ENCODE peak calls at places on chromosomes 6 and 20, in ten cellular contexts. I, N, C, X, T, O, P, G, K and D are unnamed samples.

GRCh38 chr6:78397537-78397936 is 469.8 kb upstream of the IRAK1BP1 start:
- DNase-seq in T (no peak), K (no peak), C (peak), O (no peak), X (no peak), P (no peak), N (no peak), G (no peak), I (no peak), D (no peak)

GRCh38 chr6:6781172-6781876 is 192.8 kb downstream of the LY86 start:
- DNase-seq in T (peak), C (peak), I (peak), P (no peak), X (no peak), O (no peak), N (no peak), K (no peak), G (no peak), D (no peak)

GRCh38 chr20:20231528-20232298 is 136.2 kb upstream of the INSM1 start:
- DNase-seq in C (no peak), T (no peak), O (no peak), X (no peak), N (no peak), P (no peak), G (no peak), I (no peak), K (no peak), D (no peak)

GRCh38 chr6:157380779-157381561 is at the start of gene ZDHHC14:
- DNase-seq in X (peak), G (peak), K (peak), O (peak), N (peak), T (peak), C (peak), P (peak), I (peak), D (peak)

GRCh38 chr6:109879521-109879920 is 98.6 kb upstream of the GPR6 start:
- DNase-seq in K (no peak), C (no peak), T (no peak), X (no peak), N (no peak), P (no peak), O (no peak), I (no peak), G (no peak), D (no peak)

GRCh38 chr20:8642247-8642646 is 426.6 kb upstream of the PLCB4 start:
- DNase-seq in T (no peak), N (no peak), X (no peak), P (no peak), C (no peak), K (no peak), G (no peak), I (no peak), O (no peak), D (no peak)

GRCh38 chr6:71510057-71510713 is 221.6 kb downstream of the OGFRL1 start:
- DNase-seq in I (peak), N (no peak), P (no peak), T (peak), C (peak), G (no peak), K (peak), O (no peak), X (peak), D (peak)

GRCh38 chr6:157148391-157149323 is 174.7 kb downstream of the TMEM242 start:
- DNase-seq in N (no peak), O (no peak), P (no peak), T (peak), K (no peak), G (no peak), X (peak), I (peak), C (peak), D (no peak)

GRCh38 chr6:16741112-16742016 is 19.9 kb downstream of the ATXN1 start:
- DNase-seq in K (no peak), O (no peak), T (no peak), C (peak), I (no peak), N (no peak), G (peak), X (no peak), P (no peak), D (no peak)

GRCh38 chr6:26555505-26556262 is 17.5 kb downstream of the HMGN4 start:
- DNase-seq in X (peak), T (no peak), I (no peak), K (no peak), O (no peak), C (peak), P (no peak), N (no peak), G (no peak), D (no peak)

GRCh38 chr20:62641749-62642665 is at the start of gene SLCO4A1:
- DNase-seq in I (peak), N (peak), T (peak), C (peak), K (peak), G (peak), P (no peak), X (peak), O (peak), D (peak)

GRCh38 chr6:5967594-5967993 is 39.1 kb downstream of the NRN1 start:
- DNase-seq in T (no peak), C (no peak), P (no peak), N (no peak), G (no peak), I (no peak), X (no peak), K (no peak), O (no peak), D (no peak)

GRCh38 chr20:13515291-13515690 is 123.4 kb downstream of the TASP1 start:
- DNase-seq in X (no peak), K (no peak), P (no peak), T (no peak), C (no peak), N (no peak), G (no peak), O (no peak), I (no peak), D (no peak)